ENCODE peak calls at places on chromosomes 5 and 9, in eight cellular contexts. R is heart left ventricle; S is psoas muscle; I is MM.1S; U is lower lobe of right lung; K is neural progenitor cell; O is upper lobe of right lung; C is CD4-positive, alpha-beta memory T cell. L is an unnamed sample. For H3K9me3, the result is how much of the 10 kb centered on the place peaks cover.

GRCh38 chr5:7904170-7904569 is 35.2 kb downstream of the MTRR start:
- DNase-seq in U (no peak), O (no peak), C (no peak), R (no peak), K (no peak), S (no peak), I (no peak), L (no peak)

GRCh38 chr9:137273095-137273490 is 4.4 kb upstream of the TOR4A start:
- DNase-seq in I (no peak), U (no peak), C (no peak), K (no peak), O (peak), R (no peak), S (no peak), L (no peak)

GRCh38 chr9:119375892-119376291 is 6.7 kb upstream of the BRINP1 start:
- DNase-seq in I (no peak), C (no peak), S (no peak), O (no peak), K (peak), R (no peak), U (no peak), L (no peak)

GRCh38 chr5:125657936-125658335 is 765.3 kb upstream of the GRAMD2B start:
- DNase-seq in C (no peak), R (no peak), U (no peak), K (no peak), O (no peak), I (no peak), S (no peak), L (no peak)

GRCh38 chr9:121947683-121948300 is 145.3 kb downstream of the TTLL11 start:
- DNase-seq in I (no peak), S (no peak), C (no peak), K (peak), U (no peak), O (no peak), R (no peak), L (no peak)

GRCh38 chr9:111052831-111053230 is 14.6 kb upstream of the LPAR1 start:
- DNase-seq in S (no peak), I (no peak), C (no peak), K (no peak), O (no peak), U (no peak), R (no peak), L (no peak)

GRCh38 chr9:118761016-118761790 is 608.0 kb downstream of the BRINP1 start:
- DNase-seq in C (no peak), O (no peak), S (no peak), I (no peak), K (no peak), U (no peak), R (no peak), L (no peak)

GRCh38 chr9:95778957-95779356 is 96.5 kb upstream of the ERCC6L2 start:
- DNase-seq in U (no peak), O (no peak), K (no peak), R (no peak), C (no peak), S (peak), I (no peak), L (no peak)

GRCh38 chr9:101626295-101626694 is 31.5 kb upstream of the PPP3R2 start:
- DNase-seq in O (no peak), I (no peak), R (no peak), S (no peak), U (no peak), C (no peak), K (no peak), L (no peak)

GRCh38 chr5:57054671-57055070 is 102.7 kb upstream of the MIER3 start:
- DNase-seq in O (no peak), R (no peak), C (no peak), S (no peak), K (no peak), U (no peak), I (no peak), L (no peak)

GRCh38 chr5:78509884-78510769 is 138.4 kb downstream of the LHFPL2 start:
- DNase-seq in S (peak), K (peak), I (peak), C (peak), U (peak), R (peak), O (peak), L (no peak)

GRCh38 chr5:34854459-34855174 is 15.7 kb downstream of the TTC23L start:
- DNase-seq in K (peak), I (no peak), U (no peak), C (no peak), R (no peak), O (no peak), S (no peak), L (no peak)

GRCh38 chr9:116000748-116001329 is 152.8 kb upstream of the PAPPA start:
- DNase-seq in U (no peak), R (no peak), O (no peak), I (no peak), K (peak), S (no peak), C (no peak), L (no peak)

GRCh38 chr5:170559296-170559695 is 55.5 kb downstream of the KCNIP1 start:
- DNase-seq in U (no peak), O (no peak), R (no peak), I (no peak), S (no peak), C (no peak), K (no peak), L (no peak)

GRCh38 chr5:146338774-146339714 is at the start of gene POU4F3:
- DNase-seq in I (no peak), K (peak), U (no peak), O (no peak), C (no peak), S (no peak), R (no peak), L (no peak)

GRCh38 chr9:92115977-92116285 is 718 bp upstream of the SPTLC1 start:
- DNase-seq in R (no peak), S (no peak), U (no peak), O (no peak), C (no peak), K (no peak), I (peak), L (no peak)

GRCh38 chr5:147504001-147504400 is 5.9 kb downstream of the DPYSL3 start:
- DNase-seq in U (no peak), K (no peak), S (no peak), R (peak), O (no peak), C (no peak), I (no peak), L (no peak)

GRCh38 chr5:76836585-76836984 is 13.2 kb upstream of the S100Z start:
- DNase-seq in R (no peak), K (no peak), S (no peak), C (no peak), U (no peak), I (no peak), O (no peak), L (no peak)

GRCh38 chr5:135566422-135567416 is 12.1 kb downstream of the CXCL14 start:
- DNase-seq in R (no peak), S (no peak), U (no peak), O (no peak), K (no peak), C (no peak), I (no peak), L (no peak)

GRCh38 chr5:54229041-54229780 is 81.2 kb downstream of the ARL15 start:
- DNase-seq in C (peak), S (peak), I (peak), R (peak), K (peak), O (peak), U (peak), L (peak)

GRCh38 chr9:129464972-129465833 is 155.7 kb downstream of the C9orf50 start:
- DNase-seq in S (peak), C (no peak), I (no peak), R (peak), U (no peak), K (no peak), O (no peak), L (no peak)

GRCh38 chr5:179858241-179858585 is 404 bp downstream of the MRNIP start:
- DNase-seq in U (peak), O (peak), I (peak), K (peak), S (peak), R (no peak), C (no peak), L (peak)

GRCh38 chr5:173643964-173644363 is 27.5 kb upstream of the BOD1 start:
- DNase-seq in R (no peak), O (no peak), I (no peak), K (peak), S (no peak), C (no peak), U (no peak), L (no peak)

GRCh38 chr5:14185336-14186131 is 42.4 kb downstream of the TRIO start:
- DNase-seq in C (no peak), R (no peak), I (no peak), S (peak), U (no peak), K (no peak), O (no peak), L (no peak)

GRCh38 chr9:126956929-126957686 is 42.5 kb downstream of the RALGPS1 start:
- DNase-seq in C (no peak), I (no peak), O (no peak), R (no peak), S (no peak), K (peak), U (no peak), L (no peak)

GRCh38 chr9:87280421-87280820 is 217.2 kb upstream of the DAPK1 start:
- DNase-seq in S (no peak), U (no peak), K (no peak), C (no peak), O (no peak), R (no peak), I (no peak), L (no peak)

GRCh38 chr5:73739650-73740049 is 113.7 kb downstream of the ARHGEF28 start:
- DNase-seq in K (no peak), R (no peak), S (no peak), I (no peak), C (no peak), O (no peak), U (no peak), L (no peak)

GRCh38 chr5:170633235-170634041 is 129.6 kb downstream of the KCNIP1 start:
- DNase-seq in R (peak), K (peak), I (no peak), U (no peak), S (peak), C (no peak), O (peak), L (no peak)

DNA sequence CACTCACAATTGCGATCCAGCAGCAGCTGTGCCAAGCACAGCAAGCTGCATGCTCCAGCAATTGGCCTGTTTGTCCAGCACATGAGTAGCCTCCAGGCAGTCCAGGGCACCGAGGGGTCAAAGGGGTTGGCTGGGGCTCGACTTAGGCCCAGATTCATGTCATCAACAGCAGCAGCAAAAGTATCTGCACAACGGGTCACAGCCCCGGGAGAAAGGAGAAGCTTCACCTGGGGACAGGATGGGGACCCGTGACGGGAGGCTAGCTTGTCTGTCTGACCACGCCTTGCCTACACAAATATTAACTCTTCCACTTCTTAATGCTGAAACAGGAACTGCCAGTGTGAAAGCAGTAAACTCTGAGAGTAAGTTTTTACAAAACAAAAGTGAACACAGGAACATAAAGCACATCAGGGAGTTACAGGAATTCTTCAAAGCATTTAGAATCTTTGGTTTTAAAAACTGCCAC is 191.2 kb downstream of the PIK3R1 start:
- DNase-seq in S (no peak), O (no peak), R (no peak), U (peak), I (no peak), C (no peak), K (no peak), L (no peak)
- H3K27ac ChIP-seq in S (no peak), O (no peak), R (peak), U (no peak), I (no peak), C (no peak), K (no peak), L (no peak)

DNA sequence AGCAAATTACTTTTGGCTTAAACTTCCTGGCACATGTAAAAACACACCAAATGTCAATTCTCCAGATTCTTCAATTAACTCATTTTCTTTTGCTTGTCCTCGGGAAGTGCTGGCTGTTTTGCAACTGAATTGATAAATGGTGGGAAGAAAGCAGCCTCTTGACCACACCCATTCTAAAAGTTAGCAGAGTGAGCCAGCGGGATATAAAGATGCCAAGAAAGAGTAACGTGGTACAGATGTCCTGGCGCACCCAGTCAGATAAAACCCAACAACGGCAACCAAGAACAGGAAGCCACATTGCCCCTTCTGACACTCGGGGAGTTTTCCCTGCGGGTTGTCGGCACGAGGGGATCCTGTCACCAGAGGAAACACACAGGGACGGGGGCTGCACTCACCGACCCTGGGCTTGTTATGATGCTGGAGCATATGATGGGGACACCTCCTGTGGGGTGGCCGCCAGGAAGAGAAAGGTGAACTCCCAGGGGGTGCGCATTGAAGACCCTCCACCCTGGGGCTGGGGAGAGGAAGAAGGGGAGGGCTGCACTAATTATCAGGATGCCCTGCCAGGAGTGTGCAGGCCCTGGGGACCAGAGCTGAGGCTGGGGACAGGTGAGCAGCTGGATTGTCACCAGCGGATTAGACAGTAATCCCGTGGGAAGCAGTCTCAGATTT is 59.1 kb downstream of the CRB2 start:
- DNase-seq in C (no peak), U (no peak), K (no peak), O (no peak), S (no peak), I (no peak), R (no peak), L (no peak)
- H3K9me3 ChIP-seq in C (under half), U (under half), K (under half), O (under half), S (under half), I (under half), R (under half), L (under half)

GRCh38 chr9:35844628-35845301 is 15.7 kb downstream of the TMEM8B start:
- DNase-seq in U (no peak), I (peak), R (peak), C (peak), S (no peak), K (no peak), O (no peak), L (peak)

GRCh38 chr9:35842795-35843194 is 13.8 kb downstream of the TMEM8B start:
- DNase-seq in R (no peak), C (no peak), O (no peak), K (no peak), I (peak), S (no peak), U (no peak), L (no peak)

GRCh38 chr9:35845824-35846771 is 17.1 kb downstream of the TMEM8B start:
- DNase-seq in S (no peak), R (no peak), C (no peak), K (peak), U (no peak), I (no peak), O (peak), L (no peak)

GRCh38 chr9:35852267-35852815 is 17.9 kb downstream of the OR13J1 start:
- DNase-seq in O (no peak), K (no peak), S (no peak), R (no peak), U (no peak), I (no peak), C (no peak), L (no peak)

DNA sequence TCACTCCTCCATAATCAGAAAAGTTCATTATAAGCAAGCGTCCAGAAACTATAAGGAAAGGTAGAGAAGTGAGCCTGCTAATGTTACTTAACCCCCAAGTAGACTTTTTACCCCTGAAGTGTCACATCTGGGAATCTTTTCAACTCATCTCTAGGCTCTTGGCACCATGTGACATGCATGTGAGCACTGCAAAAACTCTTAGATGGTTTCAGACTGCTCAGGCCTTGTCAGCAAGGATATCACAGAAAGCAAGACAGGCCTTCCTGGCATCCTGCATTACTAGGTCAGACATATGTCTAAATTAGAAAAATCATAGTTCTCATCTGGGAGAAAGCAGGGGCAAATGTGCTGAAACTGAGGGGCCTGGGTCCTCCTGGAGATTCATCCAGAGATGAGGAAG is 18.8 kb downstream of the TMEM8B start:
- DNase-seq in I (peak), R (no peak), O (no peak), C (no peak), K (no peak), U (no peak), S (no peak), L (no peak)
- H3K4me3 ChIP-seq in I (no peak), R (no peak), O (no peak), C (no peak), K (no peak), U (no peak), S (peak), L (no peak)

GRCh38 chr9:20984471-20984870 is 47.0 kb downstream of the HACD4 start:
- DNase-seq in I (no peak), U (no peak), K (no peak), O (no peak), C (no peak), R (no peak), S (no peak), L (no peak)

GRCh38 chr9:20980713-20981481 is 50.5 kb downstream of the HACD4 start:
- DNase-seq in K (no peak), R (no peak), U (no peak), C (no peak), O (no peak), I (no peak), S (no peak), L (no peak)

GRCh38 chr9:20985851-20986600 is 45.4 kb downstream of the HACD4 start:
- DNase-seq in O (no peak), K (no peak), R (no peak), U (no peak), C (no peak), I (no peak), S (no peak), L (no peak)

DNA sequence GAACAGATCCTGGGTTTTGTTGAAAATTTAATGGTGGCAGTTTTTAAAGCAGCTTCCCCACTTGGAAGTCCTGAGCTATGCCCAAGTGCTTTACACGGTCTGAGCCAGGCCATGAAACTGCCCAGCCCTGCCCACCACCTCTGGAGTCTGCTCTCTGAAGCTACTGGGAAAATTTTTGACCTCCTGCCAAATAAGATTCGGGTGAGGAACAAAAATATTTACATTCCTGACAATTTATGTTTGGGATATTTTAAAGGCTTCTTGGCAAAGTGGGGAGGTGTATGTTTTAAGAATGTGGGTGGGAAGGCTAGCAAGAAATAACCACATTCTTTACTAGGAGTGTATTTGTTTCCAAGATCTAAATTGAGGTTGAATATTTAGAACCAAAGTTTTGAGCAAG is 50.0 kb downstream of the HACD4 start:
- DNase-seq in C (no peak), O (no peak), U (peak), S (no peak), K (no peak), I (no peak), R (no peak), L (no peak)
- H3K27ac ChIP-seq in C (no peak), O (peak), U (peak), S (no peak), K (no peak), I (no peak), R (peak), L (no peak)

GRCh38 chr9:124550080-124550479 is 42.9 kb upstream of the NR5A1 start:
- DNase-seq in I (no peak), S (no peak), U (no peak), K (no peak), R (no peak), O (no peak), C (no peak), L (no peak)

GRCh38 chr9:124555043-124555442 is 47.8 kb upstream of the NR5A1 start:
- DNase-seq in O (no peak), U (no peak), I (no peak), C (no peak), K (no peak), S (no peak), R (no peak), L (no peak)

GRCh38 chr9:124553738-124554137 is 46.5 kb upstream of the NR5A1 start:
- DNase-seq in S (no peak), C (no peak), U (no peak), R (no peak), O (no peak), K (no peak), I (no peak), L (no peak)

GRCh38 chr9:124551472-124552339 is 44.5 kb upstream of the NR5A1 start:
- DNase-seq in U (peak), I (peak), R (peak), K (peak), O (peak), C (no peak), S (no peak), L (no peak)
- H3K9me3 ChIP-seq in U (under half), I (under half), R (under half), K (under half), O (under half), C (under half), S (under half), L (under half)

GRCh38 chr9:78826521-78826920 is 529.6 kb downstream of the PSAT1 start:
- DNase-seq in U (no peak), O (no peak), R (no peak), C (no peak), K (no peak), S (no peak), I (no peak), L (no peak)
- H3K4me3 ChIP-seq in U (no peak), O (no peak), R (no peak), C (no peak), K (no peak), S (no peak), I (no peak), L (no peak)